ENCODE peak calls at places on chromosomes 11 and 22, in nine cellular contexts. One of them, this sample, is unnamed.
A peak's percentile ranks its signal among the peaks of the same experiment; 100 is the strongest.

GRCh38 chr11:44894217-44894617 is 56.5 kb downstream of the TP53I11 start:
- DNase-seq in brain microvascular endothelial cell: peak; percentile 16
- DNase-seq in lung: no peak
- DNase-seq in body of pancreas: peak; percentile 19
- DNase-seq in transverse colon: peak; percentile 58
- DNase-seq in CD4-positive, alpha-beta T cell: peak; percentile 36
- DNase-seq in tibial nerve: peak; percentile 31
- DNase-seq in lower lobe of right lung: peak; percentile 58
- DNase-seq in IMR-90: peak; percentile 66
- DNase-seq in this sample: peak; percentile 93

GRCh38 chr22:20532256-20532993 is 25.0 kb downstream of the MED15 start:
- DNase-seq in tibial nerve: no peak
- DNase-seq in brain microvascular endothelial cell: peak; percentile 49
- DNase-seq in lung: no peak
- DNase-seq in body of pancreas: no peak
- DNase-seq in transverse colon: no peak
- DNase-seq in lower lobe of right lung: peak; percentile 17
- DNase-seq in IMR-90: no peak
- DNase-seq in CD4-positive, alpha-beta T cell: no peak
- DNase-seq in this sample: no peak

GRCh38 chr11:79087238-79087956 is 353.4 kb downstream of the TENM4 start:
- DNase-seq in lower lobe of right lung: no peak
- DNase-seq in transverse colon: no peak
- DNase-seq in brain microvascular endothelial cell: peak; percentile 43
- DNase-seq in tibial nerve: no peak
- DNase-seq in CD4-positive, alpha-beta T cell: no peak
- DNase-seq in body of pancreas: peak; percentile 17
- DNase-seq in lung: no peak
- DNase-seq in IMR-90: peak; percentile 62
- DNase-seq in this sample: no peak

GRCh38 chr11:5507586-5508305 is 2.0 kb downstream of the UBQLN3 start:
- DNase-seq in lung: no peak
- DNase-seq in transverse colon: no peak
- DNase-seq in CD4-positive, alpha-beta T cell: no peak
- DNase-seq in IMR-90: no peak
- DNase-seq in tibial nerve: no peak
- DNase-seq in body of pancreas: no peak
- DNase-seq in brain microvascular endothelial cell: no peak
- DNase-seq in lower lobe of right lung: no peak
- DNase-seq in this sample: no peak

GRCh38 chr11:47857485-47858168 is 9.5 kb upstream of the NUP160 start:
- DNase-seq in lower lobe of right lung: no peak
- DNase-seq in body of pancreas: no peak
- DNase-seq in transverse colon: no peak
- DNase-seq in lung: no peak
- DNase-seq in CD4-positive, alpha-beta T cell: no peak
- DNase-seq in tibial nerve: no peak
- DNase-seq in IMR-90: no peak
- DNase-seq in brain microvascular endothelial cell: no peak
- DNase-seq in this sample: no peak

GRCh38 chr22:42269407-42270177 is 861 bp downstream of the TCF20 start:
- DNase-seq in tibial nerve: no peak
- DNase-seq in brain microvascular endothelial cell: no peak
- DNase-seq in transverse colon: peak; percentile 84
- DNase-seq in IMR-90: no peak
- DNase-seq in lower lobe of right lung: peak; percentile 77
- DNase-seq in lung: peak; percentile 64
- DNase-seq in CD4-positive, alpha-beta T cell: peak; percentile 47
- DNase-seq in body of pancreas: peak; percentile 76
- DNase-seq in this sample: peak; percentile 81

GRCh38 chr11:79076526-79077115 is 364.2 kb downstream of the TENM4 start:
- DNase-seq in brain microvascular endothelial cell: peak; percentile 51
- DNase-seq in IMR-90: no peak
- DNase-seq in CD4-positive, alpha-beta T cell: no peak
- DNase-seq in tibial nerve: peak; percentile 62
- DNase-seq in lung: no peak
- DNase-seq in transverse colon: peak; percentile 47
- DNase-seq in lower lobe of right lung: peak; percentile 62
- DNase-seq in body of pancreas: peak; percentile 58
- DNase-seq in this sample: peak; percentile 78

GRCh38 chr11:86101493-86101892 is 32.6 kb upstream of the PICALM start:
- DNase-seq in body of pancreas: no peak
- DNase-seq in lung: no peak
- DNase-seq in tibial nerve: no peak
- DNase-seq in lower lobe of right lung: no peak
- DNase-seq in transverse colon: no peak
- DNase-seq in CD4-positive, alpha-beta T cell: no peak
- DNase-seq in IMR-90: peak; percentile 54
- DNase-seq in brain microvascular endothelial cell: no peak
- DNase-seq in this sample: no peak

GRCh38 chr11:46896719-46897406 is 21.5 kb downstream of the LRP4 start:
- DNase-seq in lower lobe of right lung: no peak
- DNase-seq in lung: no peak
- DNase-seq in brain microvascular endothelial cell: peak; percentile 31
- DNase-seq in body of pancreas: no peak
- DNase-seq in IMR-90: peak; percentile 37
- DNase-seq in tibial nerve: no peak
- DNase-seq in transverse colon: no peak
- DNase-seq in CD4-positive, alpha-beta T cell: no peak
- DNase-seq in this sample: peak; percentile 62

GRCh38 chr22:36873614-36874308 is 13.0 kb downstream of the NCF4 start:
- DNase-seq in tibial nerve: peak; percentile 27
- DNase-seq in transverse colon: peak; percentile 57
- DNase-seq in body of pancreas: peak; percentile 40
- DNase-seq in brain microvascular endothelial cell: peak; percentile 33
- DNase-seq in CD4-positive, alpha-beta T cell: no peak
- DNase-seq in lung: peak; percentile 62
- DNase-seq in lower lobe of right lung: peak; percentile 81
- DNase-seq in IMR-90: peak; percentile 45
- DNase-seq in this sample: no peak

GRCh38 chr22:36383110-36383581 is 4.6 kb downstream of the MYH9 start:
- DNase-seq in body of pancreas: no peak
- DNase-seq in lung: no peak
- DNase-seq in lower lobe of right lung: no peak
- DNase-seq in IMR-90: peak; percentile 94
- DNase-seq in tibial nerve: no peak
- DNase-seq in transverse colon: peak; percentile 83
- DNase-seq in CD4-positive, alpha-beta T cell: no peak
- DNase-seq in brain microvascular endothelial cell: peak; percentile 73
- DNase-seq in this sample: no peak

GRCh38 chr11:73493838-73494598 is 103.9 kb downstream of the FAM168A start:
- DNase-seq in tibial nerve: no peak
- DNase-seq in body of pancreas: no peak
- DNase-seq in brain microvascular endothelial cell: peak; percentile 80
- DNase-seq in transverse colon: no peak
- DNase-seq in lower lobe of right lung: no peak
- DNase-seq in IMR-90: peak; percentile 78
- DNase-seq in CD4-positive, alpha-beta T cell: no peak
- DNase-seq in lung: no peak
- DNase-seq in this sample: no peak

DNA sequence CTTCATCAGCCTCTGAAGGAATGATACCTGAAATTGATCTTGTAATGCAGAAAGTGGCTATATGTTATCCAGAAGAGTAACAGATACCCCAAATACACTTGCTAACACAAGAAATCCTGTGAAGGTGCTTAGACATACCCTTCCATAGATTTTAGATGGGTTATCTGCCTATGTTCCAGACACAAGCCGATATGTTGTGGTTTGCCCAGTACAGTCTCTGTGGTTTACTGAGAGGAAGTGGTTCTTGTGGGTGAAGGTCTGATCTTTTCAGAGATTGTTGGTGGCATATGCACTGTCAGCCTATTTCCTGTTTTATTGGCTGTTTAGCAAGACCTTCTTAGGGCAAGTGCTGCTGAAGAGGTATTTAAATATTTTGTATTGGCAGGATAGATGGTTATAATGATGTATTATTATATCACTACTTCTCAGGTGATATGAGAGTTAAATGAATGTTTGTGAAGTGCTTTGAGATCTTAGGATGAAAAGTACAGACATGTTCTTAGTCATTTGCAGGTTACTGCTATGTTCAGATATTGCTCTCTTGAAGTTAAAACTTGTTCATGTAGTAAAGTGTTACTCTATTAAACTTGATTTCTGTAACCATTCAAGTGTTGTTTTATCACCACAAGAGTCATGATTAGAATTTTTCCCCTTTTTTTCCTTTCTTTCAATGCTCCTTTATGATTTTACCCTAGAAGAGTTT is 8.2 kb downstream of the ARHGEF12 start:
- DNase-seq in lower lobe of right lung: no peak
- DNase-seq in brain microvascular endothelial cell: peak; percentile 53
- DNase-seq in body of pancreas: no peak
- DNase-seq in CD4-positive, alpha-beta T cell: peak; percentile 30
- DNase-seq in transverse colon: peak; percentile 18
- DNase-seq in IMR-90: peak; percentile 43
- DNase-seq in lung: no peak
- DNase-seq in tibial nerve: no peak
- DNase-seq in this sample: no peak
- H3K27ac ChIP-seq in lower lobe of right lung: no peak overlapping the region
- H3K27ac ChIP-seq in brain microvascular endothelial cell: no peak overlapping the region
- H3K27ac ChIP-seq in body of pancreas: no peak overlapping the region
- H3K27ac ChIP-seq in CD4-positive, alpha-beta T cell: no peak overlapping the region
- H3K27ac ChIP-seq in transverse colon: no peak overlapping the region
- H3K27ac ChIP-seq in IMR-90: no peak overlapping the region
- H3K27ac ChIP-seq in lung: no peak overlapping the region
- H3K27ac ChIP-seq in tibial nerve: no peak overlapping the region
- H3K27ac ChIP-seq in this sample: no peak overlapping the region

DNA sequence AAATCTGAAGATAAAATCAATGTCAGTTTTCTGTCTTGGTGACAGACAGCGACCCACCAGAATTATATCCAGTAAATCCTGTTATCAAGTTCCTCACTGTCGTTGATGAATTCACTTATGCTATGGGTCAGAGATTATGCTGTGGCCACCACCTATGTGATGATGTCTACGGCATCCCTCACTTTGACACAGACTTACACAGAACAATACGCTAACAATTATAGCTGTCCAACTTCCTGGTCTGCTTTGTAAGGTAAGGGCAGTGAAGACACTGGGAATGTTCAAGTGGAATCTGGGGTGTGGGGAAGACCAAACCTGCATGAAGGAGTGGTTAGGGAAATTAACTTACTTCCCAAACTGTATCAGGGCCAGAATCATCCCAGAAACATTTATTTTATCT is 19.3 kb upstream of the PAX6 start:
- DNase-seq in CD4-positive, alpha-beta T cell: no peak
- DNase-seq in lung: no peak
- DNase-seq in lower lobe of right lung: no peak
- DNase-seq in tibial nerve: no peak
- DNase-seq in body of pancreas: no peak
- DNase-seq in IMR-90: no peak
- DNase-seq in transverse colon: no peak
- DNase-seq in brain microvascular endothelial cell: no peak
- DNase-seq in this sample: no peak
- H3K27me3 ChIP-seq in CD4-positive, alpha-beta T cell: peaks cover 72% of the 10 kb centered on the region
- H3K27me3 ChIP-seq in lung: peaks cover 7% of the 10 kb centered on the region
- H3K27me3 ChIP-seq in lower lobe of right lung: peaks cover 89% of the 10 kb centered on the region
- H3K27me3 ChIP-seq in tibial nerve: peaks cover 85% of the 10 kb centered on the region
- H3K27me3 ChIP-seq in body of pancreas: peaks cover 23% of the 10 kb centered on the region
- H3K27me3 ChIP-seq in IMR-90: peaks cover 65% of the 10 kb centered on the region
- H3K27me3 ChIP-seq in transverse colon: peaks cover 94% of the 10 kb centered on the region
- H3K27me3 ChIP-seq in brain microvascular endothelial cell: peaks cover 63% of the 10 kb centered on the region
- H3K27me3 ChIP-seq in this sample: no peaks in the 10 kb centered on the region

DNA sequence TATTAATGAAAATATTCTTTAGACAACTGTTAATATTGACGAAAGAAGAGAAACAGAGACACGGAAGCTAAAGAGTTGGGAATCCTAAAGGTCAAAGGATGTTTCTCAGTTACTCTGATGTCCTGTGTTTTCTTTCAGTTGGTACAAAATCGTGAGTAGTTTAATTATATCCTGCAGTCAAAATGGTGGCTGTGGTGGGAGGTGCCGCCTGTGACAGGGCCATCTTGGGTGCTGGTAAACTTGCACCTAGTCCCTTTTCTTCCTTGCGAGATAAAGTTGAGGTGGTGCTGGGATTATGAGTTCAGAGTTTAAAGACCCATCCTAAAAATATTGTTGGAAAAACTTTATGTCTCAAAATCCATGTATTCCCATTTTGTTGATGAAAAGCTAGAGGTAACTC is 2.2 kb downstream of the CECR2 start:
- DNase-seq in transverse colon: no peak
- DNase-seq in IMR-90: no peak
- DNase-seq in CD4-positive, alpha-beta T cell: no peak
- DNase-seq in body of pancreas: no peak
- DNase-seq in tibial nerve: no peak
- DNase-seq in lung: no peak
- DNase-seq in lower lobe of right lung: no peak
- DNase-seq in brain microvascular endothelial cell: no peak
- DNase-seq in this sample: no peak
- H3K27ac ChIP-seq in transverse colon: no peak overlapping the region
- H3K27ac ChIP-seq in IMR-90: no peak overlapping the region
- H3K27ac ChIP-seq in CD4-positive, alpha-beta T cell: no peak overlapping the region
- H3K27ac ChIP-seq in body of pancreas: no peak overlapping the region
- H3K27ac ChIP-seq in tibial nerve: no peak overlapping the region
- H3K27ac ChIP-seq in lung: no peak overlapping the region
- H3K27ac ChIP-seq in lower lobe of right lung: no peak overlapping the region
- H3K27ac ChIP-seq in brain microvascular endothelial cell: no peak overlapping the region
- H3K27ac ChIP-seq in this sample: no peak overlapping the region

DNA sequence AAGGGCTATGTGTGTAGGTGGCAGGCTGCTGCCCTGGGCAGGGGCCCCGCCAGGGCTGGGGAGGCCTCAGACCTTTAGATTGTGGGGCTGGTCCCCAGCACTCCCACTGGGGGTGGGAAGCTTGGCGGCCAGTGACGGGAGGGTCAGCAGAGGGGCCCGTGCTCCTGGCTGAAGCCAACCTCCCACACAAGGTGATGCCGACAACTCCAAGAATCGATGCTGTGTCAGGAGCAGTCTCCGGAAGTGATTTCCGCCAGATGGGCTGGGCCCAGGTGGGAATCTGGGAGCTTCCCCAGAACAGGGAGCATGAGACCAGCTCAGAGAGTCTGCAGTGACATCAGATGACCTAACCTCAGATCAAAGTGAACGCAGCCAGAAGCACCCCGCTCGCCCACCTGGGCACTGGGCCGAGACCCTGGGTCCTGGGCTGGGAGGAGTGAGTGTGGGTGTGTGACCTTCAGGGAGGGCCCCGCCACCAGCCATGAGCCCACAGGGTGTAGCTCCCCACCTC is 7.7 kb downstream of the TRPM5 start:
- DNase-seq in CD4-positive, alpha-beta T cell: no peak
- DNase-seq in lung: no peak
- DNase-seq in transverse colon: no peak
- DNase-seq in lower lobe of right lung: peak; percentile 30
- DNase-seq in brain microvascular endothelial cell: no peak
- DNase-seq in body of pancreas: no peak
- DNase-seq in tibial nerve: no peak
- DNase-seq in IMR-90: no peak
- DNase-seq in this sample: peak; percentile 26
- H3K27me3 ChIP-seq in CD4-positive, alpha-beta T cell: no peaks in the 10 kb centered on the region
- H3K27me3 ChIP-seq in lung: no peaks in the 10 kb centered on the region
- H3K27me3 ChIP-seq in transverse colon: peaks cover 3% of the 10 kb centered on the region
- H3K27me3 ChIP-seq in lower lobe of right lung: no peaks in the 10 kb centered on the region
- H3K27me3 ChIP-seq in brain microvascular endothelial cell: peaks cover 4% of the 10 kb centered on the region
- H3K27me3 ChIP-seq in body of pancreas: no peaks in the 10 kb centered on the region
- H3K27me3 ChIP-seq in tibial nerve: peaks cover 29% of the 10 kb centered on the region
- H3K27me3 ChIP-seq in IMR-90: peaks cover 19% of the 10 kb centered on the region
- H3K27me3 ChIP-seq in this sample: no peaks in the 10 kb centered on the region